ENCODE peak calls at places on chromosomes 13 and 19, in ten cellular contexts. One of them, this sample, is unnamed.
A peak's percentile ranks its signal among the peaks of the same experiment; 100 is the strongest.

GRCh38 chr13:27261376-27261775 is 9.3 kb upstream of the RASL11A start:
- DNase-seq in BJ: no peak
- DNase-seq in tibial nerve: no peak
- DNase-seq in WERI-Rb-1: no peak
- DNase-seq in Peyer's patch: no peak
- DNase-seq in left ventricle myocardium inferior: no peak
- DNase-seq in AG04449: no peak
- DNase-seq in GM23338: no peak
- DNase-seq in epithelial cell of esophagus: no peak
- DNase-seq in bronchial epithelial cell: no peak
- DNase-seq in this sample: no peak

GRCh38 chr13:51417716-51418115 is 35.1 kb downstream of the INTS6 start:
- DNase-seq in BJ: no peak
- DNase-seq in tibial nerve: no peak
- DNase-seq in WERI-Rb-1: no peak
- DNase-seq in Peyer's patch: no peak
- DNase-seq in left ventricle myocardium inferior: no peak
- DNase-seq in AG04449: no peak
- DNase-seq in GM23338: no peak
- DNase-seq in epithelial cell of esophagus: no peak
- DNase-seq in bronchial epithelial cell: no peak
- DNase-seq in this sample: no peak

GRCh38 chr19:19113040-19113541 is 25.2 kb downstream of the TMEM161A start:
- DNase-seq in BJ: no peak
- DNase-seq in tibial nerve: no peak
- DNase-seq in WERI-Rb-1: peak; percentile 70
- DNase-seq in Peyer's patch: no peak
- DNase-seq in left ventricle myocardium inferior: no peak
- DNase-seq in AG04449: peak; percentile 10
- DNase-seq in GM23338: peak; percentile 68
- DNase-seq in epithelial cell of esophagus: peak; percentile 17
- DNase-seq in bronchial epithelial cell: no peak
- DNase-seq in this sample: no peak

GRCh38 chr13:51849145-51850101 is 4.4 kb upstream of the TMEM272 start:
- DNase-seq in BJ: no peak
- DNase-seq in tibial nerve: no peak
- DNase-seq in WERI-Rb-1: peak; percentile 43
- DNase-seq in Peyer's patch: no peak
- DNase-seq in left ventricle myocardium inferior: peak; percentile 35
- DNase-seq in AG04449: no peak
- DNase-seq in GM23338: peak; percentile 94
- DNase-seq in epithelial cell of esophagus: no peak
- DNase-seq in bronchial epithelial cell: no peak
- DNase-seq in this sample: no peak

GRCh38 chr19:47381653-47382279 is 32.7 kb downstream of the DHX34 start:
- DNase-seq in BJ: no peak
- DNase-seq in tibial nerve: no peak
- DNase-seq in WERI-Rb-1: no peak
- DNase-seq in Peyer's patch: peak; percentile 57
- DNase-seq in left ventricle myocardium inferior: no peak
- DNase-seq in AG04449: no peak
- DNase-seq in GM23338: no peak
- DNase-seq in epithelial cell of esophagus: no peak
- DNase-seq in bronchial epithelial cell: no peak
- DNase-seq in this sample: no peak

GRCh38 chr19:16315825-16316505 is 8.7 kb upstream of the KLF2 start:
- DNase-seq in BJ: peak; percentile 97
- DNase-seq in tibial nerve: peak; percentile 76
- DNase-seq in WERI-Rb-1: no peak
- DNase-seq in Peyer's patch: no peak
- DNase-seq in left ventricle myocardium inferior: peak; percentile 52
- DNase-seq in AG04449: peak; percentile 96
- DNase-seq in GM23338: no peak
- DNase-seq in epithelial cell of esophagus: peak; percentile 89
- DNase-seq in bronchial epithelial cell: peak; percentile 84
- DNase-seq in this sample: no peak

GRCh38 chr13:110759710-110760109 is 46.2 kb downstream of the ING1 start:
- DNase-seq in BJ: no peak
- DNase-seq in tibial nerve: no peak
- DNase-seq in WERI-Rb-1: no peak
- DNase-seq in Peyer's patch: no peak
- DNase-seq in left ventricle myocardium inferior: no peak
- DNase-seq in AG04449: no peak
- DNase-seq in GM23338: no peak
- DNase-seq in epithelial cell of esophagus: peak; percentile 50
- DNase-seq in bronchial epithelial cell: peak; percentile 59
- DNase-seq in this sample: no peak

GRCh38 chr19:48999481-49000325 is 6.0 kb downstream of the RUVBL2 start:
- DNase-seq in BJ: no peak
- DNase-seq in tibial nerve: no peak
- DNase-seq in WERI-Rb-1: peak; percentile 77
- DNase-seq in Peyer's patch: peak; percentile 41
- DNase-seq in left ventricle myocardium inferior: peak; percentile 38
- DNase-seq in AG04449: no peak
- DNase-seq in GM23338: peak; percentile 92
- DNase-seq in epithelial cell of esophagus: peak; percentile 82
- DNase-seq in bronchial epithelial cell: peak; percentile 57
- DNase-seq in this sample: no peak

GRCh38 chr13:99746857-99747710 is 224.5 kb downstream of the ZIC5 start:
- DNase-seq in BJ: no peak
- DNase-seq in tibial nerve: no peak
- DNase-seq in WERI-Rb-1: no peak
- DNase-seq in Peyer's patch: no peak
- DNase-seq in left ventricle myocardium inferior: no peak
- DNase-seq in AG04449: no peak
- DNase-seq in GM23338: peak; percentile 77
- DNase-seq in epithelial cell of esophagus: no peak
- DNase-seq in bronchial epithelial cell: no peak
- DNase-seq in this sample: no peak

GRCh38 chr19:55042688-55043087 is 4.6 kb upstream of the GP6 start:
- DNase-seq in BJ: no peak
- DNase-seq in tibial nerve: no peak
- DNase-seq in WERI-Rb-1: no peak
- DNase-seq in Peyer's patch: no peak
- DNase-seq in left ventricle myocardium inferior: no peak
- DNase-seq in AG04449: no peak
- DNase-seq in GM23338: no peak
- DNase-seq in epithelial cell of esophagus: no peak
- DNase-seq in bronchial epithelial cell: no peak
- DNase-seq in this sample: no peak

GRCh38 chr13:29810145-29810742 is 40.2 kb downstream of the UBL3 start:
- DNase-seq in BJ: no peak
- DNase-seq in tibial nerve: no peak
- DNase-seq in WERI-Rb-1: no peak
- DNase-seq in Peyer's patch: no peak
- DNase-seq in left ventricle myocardium inferior: no peak
- DNase-seq in AG04449: no peak
- DNase-seq in GM23338: no peak
- DNase-seq in epithelial cell of esophagus: no peak
- DNase-seq in bronchial epithelial cell: no peak
- DNase-seq in this sample: no peak

GRCh38 chr13:36453518-36453917 is 21.2 kb downstream of the CCNA1 start:
- DNase-seq in BJ: no peak
- DNase-seq in tibial nerve: no peak
- DNase-seq in WERI-Rb-1: no peak
- DNase-seq in Peyer's patch: no peak
- DNase-seq in left ventricle myocardium inferior: no peak
- DNase-seq in AG04449: no peak
- DNase-seq in GM23338: peak; percentile 64
- DNase-seq in epithelial cell of esophagus: peak; percentile 34
- DNase-seq in bronchial epithelial cell: peak; percentile 28
- DNase-seq in this sample: no peak

GRCh38 chr13:112346899-112347229 is 29.3 kb upstream of the SPACA7 start:
- DNase-seq in BJ: no peak
- DNase-seq in tibial nerve: no peak
- DNase-seq in WERI-Rb-1: peak; percentile 81
- DNase-seq in Peyer's patch: no peak
- DNase-seq in left ventricle myocardium inferior: no peak
- DNase-seq in AG04449: no peak
- DNase-seq in GM23338: peak; percentile 51
- DNase-seq in epithelial cell of esophagus: no peak
- DNase-seq in bronchial epithelial cell: no peak
- DNase-seq in this sample: no peak

GRCh38 chr19:5703819-5704818 is 14.0 kb downstream of the RPL36 start:
- DNase-seq in BJ: no peak
- DNase-seq in tibial nerve: no peak
- DNase-seq in WERI-Rb-1: no peak
- DNase-seq in Peyer's patch: no peak
- DNase-seq in left ventricle myocardium inferior: no peak
- DNase-seq in AG04449: no peak
- DNase-seq in GM23338: no peak
- DNase-seq in epithelial cell of esophagus: no peak
- DNase-seq in bronchial epithelial cell: no peak
- DNase-seq in this sample: no peak

GRCh38 chr19:38224014-38224862 is at the start of gene DPF1:
- DNase-seq in BJ: no peak
- DNase-seq in tibial nerve: no peak
- DNase-seq in WERI-Rb-1: peak; percentile 91
- DNase-seq in Peyer's patch: peak; percentile 25
- DNase-seq in left ventricle myocardium inferior: peak; percentile 45
- DNase-seq in AG04449: no peak
- DNase-seq in GM23338: peak; percentile 94
- DNase-seq in epithelial cell of esophagus: peak; percentile 75
- DNase-seq in bronchial epithelial cell: peak; percentile 44
- DNase-seq in this sample: no peak

GRCh38 chr19:48975947-48976847 is 11.1 kb downstream of the FTL start:
- DNase-seq in BJ: no peak
- DNase-seq in tibial nerve: no peak
- DNase-seq in WERI-Rb-1: peak; percentile 46
- DNase-seq in Peyer's patch: no peak
- DNase-seq in left ventricle myocardium inferior: no peak
- DNase-seq in AG04449: no peak
- DNase-seq in GM23338: peak; percentile 93
- DNase-seq in epithelial cell of esophagus: no peak
- DNase-seq in bronchial epithelial cell: no peak
- DNase-seq in this sample: no peak

GRCh38 chr13:50844181-50844875 is 836 bp upstream of the DLEU7 start:
- DNase-seq in BJ: no peak
- DNase-seq in tibial nerve: no peak
- DNase-seq in WERI-Rb-1: no peak
- DNase-seq in Peyer's patch: no peak
- DNase-seq in left ventricle myocardium inferior: no peak
- DNase-seq in AG04449: no peak
- DNase-seq in GM23338: no peak
- DNase-seq in epithelial cell of esophagus: no peak
- DNase-seq in bronchial epithelial cell: no peak
- DNase-seq in this sample: no peak

GRCh38 chr13:79480954-79481684 is at the start of gene NDFIP2:
- DNase-seq in BJ: no peak
- DNase-seq in tibial nerve: peak; percentile 54
- DNase-seq in WERI-Rb-1: peak; percentile 81
- DNase-seq in Peyer's patch: peak; percentile 58
- DNase-seq in left ventricle myocardium inferior: peak; percentile 88
- DNase-seq in AG04449: no peak
- DNase-seq in GM23338: peak; percentile 79
- DNase-seq in epithelial cell of esophagus: peak; percentile 94
- DNase-seq in bronchial epithelial cell: peak; percentile 84
- DNase-seq in this sample: no peak
- TF ChIP-seq CTCF in BJ: peak; percentile 3
- TF ChIP-seq CTCF in tibial nerve: no peak
- TF ChIP-seq CTCF in WERI-Rb-1: no peak
- TF ChIP-seq CTCF in Peyer's patch: no peak
- TF ChIP-seq CTCF in left ventricle myocardium inferior: peak; percentile 22
- TF ChIP-seq CTCF in AG04449: no peak
- TF ChIP-seq CTCF in GM23338: no peak
- TF ChIP-seq CTCF in epithelial cell of esophagus: no peak
- TF ChIP-seq CTCF in bronchial epithelial cell: no peak
- TF ChIP-seq CTCF in this sample: no peak

GRCh38 chr19:10565567-10566407 is at the start of gene KRI1:
- DNase-seq in BJ: peak; percentile 84
- DNase-seq in tibial nerve: peak; percentile 96
- DNase-seq in WERI-Rb-1: peak; percentile 99
- DNase-seq in Peyer's patch: peak; percentile 98
- DNase-seq in left ventricle myocardium inferior: peak; percentile 99
- DNase-seq in AG04449: peak; percentile 67
- DNase-seq in GM23338: peak; percentile 98
- DNase-seq in epithelial cell of esophagus: peak; percentile 97
- DNase-seq in bronchial epithelial cell: peak; percentile 91
- DNase-seq in this sample: peak; percentile 49
- H3K4me3 ChIP-seq in BJ: peak within 1 kb of the TSS; percentile 99
- H3K4me3 ChIP-seq in tibial nerve: peak within 1 kb of the TSS; percentile 90
- H3K4me3 ChIP-seq in WERI-Rb-1: peak within 1 kb of the TSS; percentile 92
- H3K4me3 ChIP-seq in Peyer's patch: peak within 1 kb of the TSS; percentile 66
- H3K4me3 ChIP-seq in left ventricle myocardium inferior: peak within 1 kb of the TSS; percentile 96
- H3K4me3 ChIP-seq in AG04449: peak within 1 kb of the TSS; percentile 98
- H3K4me3 ChIP-seq in GM23338: peak within 1 kb of the TSS; percentile 92
- H3K4me3 ChIP-seq in epithelial cell of esophagus: peak within 1 kb of the TSS; percentile 83
- H3K4me3 ChIP-seq in bronchial epithelial cell: peak within 1 kb of the TSS; percentile 99
- H3K4me3 ChIP-seq in this sample: peak within 1 kb of the TSS; percentile 96

GRCh38 chr13:40564342-40564997 is 102.0 kb downstream of the FOXO1 start:
- DNase-seq in BJ: no peak
- DNase-seq in tibial nerve: no peak
- DNase-seq in WERI-Rb-1: no peak
- DNase-seq in Peyer's patch: no peak
- DNase-seq in left ventricle myocardium inferior: no peak
- DNase-seq in AG04449: no peak
- DNase-seq in GM23338: no peak
- DNase-seq in epithelial cell of esophagus: no peak
- DNase-seq in bronchial epithelial cell: no peak
- DNase-seq in this sample: no peak
- TF ChIP-seq CTCF in BJ: no peak
- TF ChIP-seq CTCF in tibial nerve: no peak
- TF ChIP-seq CTCF in WERI-Rb-1: no peak
- TF ChIP-seq CTCF in Peyer's patch: no peak
- TF ChIP-seq CTCF in left ventricle myocardium inferior: peak; percentile 33
- TF ChIP-seq CTCF in AG04449: no peak
- TF ChIP-seq CTCF in GM23338: no peak
- TF ChIP-seq CTCF in epithelial cell of esophagus: peak; percentile 31
- TF ChIP-seq CTCF in bronchial epithelial cell: no peak
- TF ChIP-seq CTCF in this sample: no peak

DNA sequence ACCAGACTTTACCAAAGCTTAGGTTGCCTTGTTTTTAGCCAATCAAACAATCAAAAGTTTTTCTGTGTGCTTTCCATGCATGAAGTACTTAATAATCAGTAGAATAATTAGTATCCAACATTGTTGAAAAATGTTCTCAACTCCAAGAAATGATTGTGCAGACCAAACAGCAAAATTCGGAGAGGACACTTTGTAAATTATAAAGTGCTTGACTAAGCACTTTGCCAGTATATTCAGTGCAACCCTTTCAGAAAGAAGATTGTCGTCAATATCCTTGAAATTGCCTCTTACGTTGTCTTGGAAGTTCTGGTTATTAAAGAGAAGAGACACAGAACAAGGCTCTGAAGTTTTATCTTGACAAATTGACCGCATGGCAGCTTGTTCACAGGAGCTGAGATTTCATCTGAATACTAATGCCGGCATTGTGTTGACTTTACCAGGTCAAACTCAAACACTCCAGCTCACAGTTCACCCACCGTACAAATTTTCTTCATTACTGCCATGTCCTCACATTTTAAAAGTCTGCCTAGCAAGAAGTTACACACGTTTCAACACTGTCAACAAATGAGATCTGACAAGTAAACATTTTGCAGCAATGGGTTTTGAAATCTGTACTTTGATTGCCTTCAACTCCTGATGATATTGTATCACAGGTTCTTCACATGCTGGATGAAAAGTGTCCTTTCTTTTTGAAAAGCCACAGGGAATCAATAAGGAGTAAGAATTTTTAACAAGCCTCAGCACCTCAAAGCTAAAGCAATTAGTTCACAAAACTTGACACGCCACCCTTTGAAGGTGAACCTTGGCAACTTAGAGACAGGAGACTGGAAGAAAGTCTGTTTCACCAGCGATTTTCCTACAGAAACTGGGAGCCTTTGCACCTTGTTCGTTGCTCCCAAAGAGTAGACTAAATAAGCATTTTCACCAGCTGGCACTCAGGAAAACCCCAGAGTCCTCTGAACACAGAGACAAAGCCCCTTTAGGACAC is 150.9 kb downstream of the RFC3 start:
- DNase-seq in BJ: no peak
- DNase-seq in tibial nerve: no peak
- DNase-seq in WERI-Rb-1: no peak
- DNase-seq in Peyer's patch: no peak
- DNase-seq in left ventricle myocardium inferior: no peak
- DNase-seq in AG04449: no peak
- DNase-seq in GM23338: no peak
- DNase-seq in epithelial cell of esophagus: no peak
- DNase-seq in bronchial epithelial cell: no peak
- DNase-seq in this sample: no peak
- H3K4me3 ChIP-seq in BJ: no peak overlapping the region
- H3K4me3 ChIP-seq in tibial nerve: no peak overlapping the region
- H3K4me3 ChIP-seq in WERI-Rb-1: no peak overlapping the region
- H3K4me3 ChIP-seq in Peyer's patch: no peak overlapping the region
- H3K4me3 ChIP-seq in left ventricle myocardium inferior: no peak overlapping the region
- H3K4me3 ChIP-seq in AG04449: no peak overlapping the region
- H3K4me3 ChIP-seq in GM23338: no peak overlapping the region
- H3K4me3 ChIP-seq in epithelial cell of esophagus: no peak overlapping the region
- H3K4me3 ChIP-seq in bronchial epithelial cell: no peak overlapping the region
- H3K4me3 ChIP-seq in this sample: no peak overlapping the region

This sample was measured in epithelial cell of proximal tubule.